ENCODE peak calls at places on chromosomes 16 and 17, in four cellular contexts. One of them, this sample, is unnamed.

GRCh38 chr17:74296548-74296936 is 22.5 kb downstream of the DNAI2 start:
- DNase-seq in colonic mucosa: peak; percentile 40
- DNase-seq in uterus: peak; percentile 30
- DNase-seq in fibroblast of pulmonary artery: peak; percentile 73
- DNase-seq in this sample: peak; percentile 40

GRCh38 chr16:1930338-1930720 is 12.1 kb upstream of the HS3ST6 start:
- DNase-seq in colonic mucosa: no peak
- DNase-seq in uterus: no peak
- DNase-seq in fibroblast of pulmonary artery: no peak
- DNase-seq in this sample: no peak

GRCh38 chr17:36594626-36595401 is 3.1 kb downstream of the DHRS11 start:
- DNase-seq in colonic mucosa: no peak
- DNase-seq in uterus: no peak
- DNase-seq in fibroblast of pulmonary artery: no peak
- DNase-seq in this sample: no peak

GRCh38 chr17:29495011-29495410 is 71.8 kb downstream of the ABHD15 start:
- DNase-seq in colonic mucosa: no peak
- DNase-seq in uterus: no peak
- DNase-seq in fibroblast of pulmonary artery: peak; percentile 24
- DNase-seq in this sample: peak; percentile 66

GRCh38 chr16:85605912-85606841 is 6.9 kb upstream of the GSE1 start:
- DNase-seq in colonic mucosa: no peak
- DNase-seq in uterus: no peak
- DNase-seq in fibroblast of pulmonary artery: no peak
- DNase-seq in this sample: no peak

GRCh38 chr17:37465058-37465616 is 24.6 kb upstream of the DUSP14 start:
- DNase-seq in colonic mucosa: no peak
- DNase-seq in uterus: no peak
- DNase-seq in fibroblast of pulmonary artery: peak; percentile 84
- DNase-seq in this sample: peak; percentile 93

GRCh38 chr16:75244844-75245758 is 6.3 kb downstream of the BCAR1 start:
- DNase-seq in colonic mucosa: peak; percentile 65
- DNase-seq in uterus: peak; percentile 80
- DNase-seq in fibroblast of pulmonary artery: peak; percentile 98
- DNase-seq in this sample: peak; percentile 98

GRCh38 chr17:16419074-16419928 is 3.9 kb downstream of the TRPV2 start:
- DNase-seq in colonic mucosa: no peak
- DNase-seq in uterus: no peak
- DNase-seq in fibroblast of pulmonary artery: peak; percentile 77
- DNase-seq in this sample: peak; percentile 88

GRCh38 chr17:77445908-77446535 is 305.3 kb downstream of the SEC14L1 start:
- DNase-seq in colonic mucosa: peak; percentile 79
- DNase-seq in uterus: no peak
- DNase-seq in fibroblast of pulmonary artery: peak; percentile 71
- DNase-seq in this sample: no peak

GRCh38 chr16:30658731-30659506 is 688 bp downstream of the FBRS start:
- DNase-seq in colonic mucosa: peak; percentile 84
- DNase-seq in uterus: peak; percentile 91
- DNase-seq in fibroblast of pulmonary artery: peak; percentile 98
- DNase-seq in this sample: peak; percentile 99

GRCh38 chr17:67245694-67246397 is 850 bp upstream of the HELZ start:
- DNase-seq in colonic mucosa: peak; percentile 56
- DNase-seq in uterus: no peak
- DNase-seq in fibroblast of pulmonary artery: no peak
- DNase-seq in this sample: no peak

GRCh38 chr16:84368327-84368996 is at the start of gene ATP2C2:
- DNase-seq in colonic mucosa: peak; percentile 91
- DNase-seq in uterus: no peak
- DNase-seq in fibroblast of pulmonary artery: no peak
- DNase-seq in this sample: no peak

GRCh38 chr17:76137351-76138233 is 3.5 kb downstream of the FOXJ1 start:
- DNase-seq in colonic mucosa: no peak
- DNase-seq in uterus: no peak
- DNase-seq in fibroblast of pulmonary artery: no peak
- DNase-seq in this sample: no peak

GRCh38 chr16:83552193-83552592 is 255.6 kb upstream of the HSBP1 start:
- DNase-seq in colonic mucosa: no peak
- DNase-seq in uterus: no peak
- DNase-seq in fibroblast of pulmonary artery: peak; percentile 68
- DNase-seq in this sample: peak; percentile 27

GRCh38 chr16:57955572-57955971 is 15.4 kb downstream of the CNGB1 start:
- DNase-seq in colonic mucosa: no peak
- DNase-seq in uterus: no peak
- DNase-seq in fibroblast of pulmonary artery: no peak
- DNase-seq in this sample: no peak

GRCh38 chr17:2084766-2085647 is 30.1 kb downstream of the HIC1 start:
- DNase-seq in colonic mucosa: peak; percentile 84
- DNase-seq in uterus: peak; percentile 87
- DNase-seq in fibroblast of pulmonary artery: peak; percentile 93
- DNase-seq in this sample: peak; percentile 95

GRCh38 chr16:2507052-2507678 is 6.6 kb upstream of the ATP6V0C start:
- DNase-seq in colonic mucosa: no peak
- DNase-seq in uterus: no peak
- DNase-seq in fibroblast of pulmonary artery: no peak
- DNase-seq in this sample: no peak

GRCh38 chr17:75242461-75243042 is 18.9 kb downstream of the GGA3 start:
- DNase-seq in colonic mucosa: no peak
- DNase-seq in uterus: no peak
- DNase-seq in fibroblast of pulmonary artery: no peak
- DNase-seq in this sample: no peak

GRCh38 chr16:19745286-19746018 is 27.4 kb downstream of the IQCK start:
- DNase-seq in colonic mucosa: no peak
- DNase-seq in uterus: no peak
- DNase-seq in fibroblast of pulmonary artery: no peak
- DNase-seq in this sample: no peak

GRCh38 chr17:64328875-64329405 is 61.7 kb downstream of the PECAM1 start:
- DNase-seq in colonic mucosa: no peak
- DNase-seq in uterus: no peak
- DNase-seq in fibroblast of pulmonary artery: no peak
- DNase-seq in this sample: no peak

GRCh38 chr17:28725660-28726395 is at the start of gene TLCD1:
- DNase-seq in colonic mucosa: peak; percentile 79
- DNase-seq in uterus: no peak
- DNase-seq in fibroblast of pulmonary artery: peak; percentile 74
- DNase-seq in this sample: peak; percentile 85

GRCh38 chr17:80833952-80834895 is 157.4 kb upstream of the CHMP6 start:
- DNase-seq in colonic mucosa: no peak
- DNase-seq in uterus: peak; percentile 61
- DNase-seq in fibroblast of pulmonary artery: peak; percentile 53
- DNase-seq in this sample: peak; percentile 76

GRCh38 chr17:43170140-43170765 is 761 bp upstream of the NBR1 start:
- DNase-seq in colonic mucosa: peak; percentile 93
- DNase-seq in uterus: peak; percentile 93
- DNase-seq in fibroblast of pulmonary artery: peak; percentile 96
- DNase-seq in this sample: peak; percentile 98

GRCh38 chr17:47719411-47720152 is 13.5 kb upstream of the TBX21 start:
- DNase-seq in colonic mucosa: no peak
- DNase-seq in uterus: no peak
- DNase-seq in fibroblast of pulmonary artery: no peak
- DNase-seq in this sample: no peak

This sample was measured in cardiac fibroblast.